ENCODE peak calls at places on chromosomes 2 and 18, in four cellular contexts. G is germinal center, R is EL, Z is HT1080. O is an unnamed sample.

GRCh38 chr2:33541243-33541642 is 57.9 kb downstream of the FAM98A start:
- DNase-seq in R (no peak), Z (no peak), G (no peak), O (no peak)

GRCh38 chr18:617970-618504 is 21.2 kb downstream of the CLUL1 start:
- DNase-seq in Z (no peak), G (no peak), R (no peak), O (no peak)

GRCh38 chr18:49189772-49190171 is 239.0 kb upstream of the SMAD7 start:
- DNase-seq in R (peak), G (no peak), Z (no peak), O (no peak)

GRCh38 chr2:160906878-160907277 is 253.3 kb upstream of the TANK start:
- DNase-seq in G (no peak), Z (no peak), R (no peak), O (no peak)

GRCh38 chr2:120456867-120457266 is 110.9 kb downstream of the INHBB start:
- DNase-seq in G (no peak), R (no peak), Z (no peak), O (no peak)

GRCh38 chr2:181070119-181070833 is 89.9 kb downstream of the UBE2E3 start:
- DNase-seq in G (no peak), R (peak), Z (peak), O (no peak)

GRCh38 chr2:74002515-74003391 is 18.0 kb downstream of the TET3 start:
- DNase-seq in R (peak), Z (peak), G (peak), O (no peak)

GRCh38 chr18:56538756-56539155 is 99.6 kb downstream of the TXNL1 start:
- DNase-seq in R (peak), Z (no peak), G (no peak), O (no peak)

GRCh38 chr2:70851704-70852103 is 16.1 kb upstream of the CD207 start:
- DNase-seq in G (no peak), Z (peak), R (no peak), O (no peak)

GRCh38 chr18:77047803-77048419 is 84.7 kb downstream of the MBP start:
- DNase-seq in Z (no peak), G (no peak), R (no peak), O (no peak)

GRCh38 chr2:84846732-84847131 is 34.2 kb downstream of the TRABD2A start:
- DNase-seq in Z (peak), R (peak), G (no peak), O (no peak)

GRCh38 chr18:50956116-50956515 is 11.7 kb upstream of the ELAC1 start:
- DNase-seq in Z (no peak), G (no peak), R (peak), O (no peak)

GRCh38 chr18:32717151-32717550 is 55.7 kb downstream of the KLHL14 start:
- DNase-seq in R (no peak), G (no peak), Z (no peak), O (no peak)

GRCh38 chr18:7946724-7947377 is 379.7 kb downstream of the PTPRM start:
- DNase-seq in G (no peak), R (peak), Z (peak), O (no peak)

GRCh38 chr2:133405252-133405651 is 163.0 kb downstream of the NCKAP5 start:
- DNase-seq in R (peak), Z (no peak), G (no peak), O (no peak)

GRCh38 chr2:9264301-9264700 is 57.7 kb downstream of the ASAP2 start:
- DNase-seq in G (no peak), Z (no peak), R (peak), O (no peak)

GRCh38 chr2:222693837-222694236 is 22.4 kb downstream of the MOGAT1 start:
- DNase-seq in R (peak), G (no peak), Z (peak), O (no peak)

GRCh38 chr2:65420712-65421431 is 11.5 kb downstream of the SPRED2 start:
- DNase-seq in G (peak), Z (peak), R (peak), O (peak)

GRCh38 chr18:62578980-62579511 is 56.2 kb downstream of the ZCCHC2 start:
- DNase-seq in G (no peak), Z (no peak), R (no peak), O (no peak)

GRCh38 chr2:238906254-238906935 is 58.5 kb downstream of the TWIST2 start:
- DNase-seq in Z (no peak), G (no peak), R (no peak), O (no peak)

GRCh38 chr2:127080226-127080940 is 26.6 kb downstream of the BIN1 start:
- DNase-seq in Z (no peak), G (peak), R (no peak), O (no peak)

GRCh38 chr2:43110442-43110871 is 115.9 kb downstream of the ZFP36L2 start:
- DNase-seq in G (no peak), R (peak), Z (no peak), O (no peak)

GRCh38 chr2:134136702-134137101 is 117.2 kb upstream of the MGAT5 start:
- DNase-seq in G (no peak), Z (no peak), R (no peak), O (no peak)

GRCh38 chr18:26088482-26088881 is 1.9 kb downstream of the SS18 start:
- DNase-seq in Z (no peak), R (peak), G (no peak), O (no peak)

O was measured in SIG-M5.